ENCODE peak calls at places on chromosomes 3 and 15, in six cellular contexts. V, C, K, D, R and Z are unnamed samples.

GRCh38 chr3:114775395-114775794 is 371.7 kb downstream of the ZBTB20 start:
- DNase-seq in K (no peak), R (no peak), C (no peak), D (no peak), V (no peak), Z (no peak)

GRCh38 chr3:46143951-46144473 is 64.1 kb downstream of the CCR1 start:
- DNase-seq in C (no peak), D (no peak), K (no peak), V (no peak), R (no peak), Z (no peak)

GRCh38 chr3:166837535-166837934 is 542.6 kb downstream of the ZBBX start:
- DNase-seq in D (peak), K (no peak), V (peak), R (peak), C (no peak), Z (peak)

GRCh38 chr3:194421-194820 is 2.1 kb upstream of the CHL1 start:
- DNase-seq in C (no peak), R (no peak), D (no peak), K (no peak), V (no peak), Z (no peak)

GRCh38 chr3:139434764-139435291 is 41.5 kb downstream of the RBP2 start:
- DNase-seq in C (no peak), D (no peak), K (no peak), R (no peak), V (no peak), Z (no peak)

GRCh38 chr3:148455098-148455497 is 242.6 kb upstream of the AGTR1 start:
- DNase-seq in K (no peak), D (no peak), C (no peak), R (no peak), V (no peak), Z (no peak)

GRCh38 chr3:74590620-74591262 is 23.7 kb downstream of the CNTN3 start:
- DNase-seq in C (no peak), V (no peak), K (no peak), R (no peak), D (no peak), Z (no peak)

GRCh38 chr3:125679258-125679657 is 84.0 kb upstream of the OSBPL11 start:
- DNase-seq in V (no peak), D (no peak), K (no peak), C (no peak), R (peak), Z (peak)

GRCh38 chr3:191425322-191425734 is 35.6 kb upstream of the PYDC2 start:
- DNase-seq in C (no peak), V (peak), D (no peak), R (no peak), K (peak), Z (peak)

GRCh38 chr3:194139085-194139976 is 3.4 kb downstream of the HES1 start:
- DNase-seq in C (no peak), V (peak), K (peak), R (peak), D (no peak), Z (peak)

GRCh38 chr15:96121066-96121465 is 209.4 kb upstream of the NR2F2 start:
- DNase-seq in K (no peak), R (no peak), V (no peak), C (no peak), D (no peak), Z (no peak)

GRCh38 chr3:104556372-104557078 is 810.2 kb upstream of the ALCAM start:
- DNase-seq in V (no peak), R (no peak), K (no peak), D (no peak), C (no peak), Z (no peak)

GRCh38 chr3:129829640-129830039 is 63.9 kb downstream of the TMCC1 start:
- DNase-seq in K (no peak), D (peak), R (peak), V (peak), C (no peak), Z (peak)

DNA sequence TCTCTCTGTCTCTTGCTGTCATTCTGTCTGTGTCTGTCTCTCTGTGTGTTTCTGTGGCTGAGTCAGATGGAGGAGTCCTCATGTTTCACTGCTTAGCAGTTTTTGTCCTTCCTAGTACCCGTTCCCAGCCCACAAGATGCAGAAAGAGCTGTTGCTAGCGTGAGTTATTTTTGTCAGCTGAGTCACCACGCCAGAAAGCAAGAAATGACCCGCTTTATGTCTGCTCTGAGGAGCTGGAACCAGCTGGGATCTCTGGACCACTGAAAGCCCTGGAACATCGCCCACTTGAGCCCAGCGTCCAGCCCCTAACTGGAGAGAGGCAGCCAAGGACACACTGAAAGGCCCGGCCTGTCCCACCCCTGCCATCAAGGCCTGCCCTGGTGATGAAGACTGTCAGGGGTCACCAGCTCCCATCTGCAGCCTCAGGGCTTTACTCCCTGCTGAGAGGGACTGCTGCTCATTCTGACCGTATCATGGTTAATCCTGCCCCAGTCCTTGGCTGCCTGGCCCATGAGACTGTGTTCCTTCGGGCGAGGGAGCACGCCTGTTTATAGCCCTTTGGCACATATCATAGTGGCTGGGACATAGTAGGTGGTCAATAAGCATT is 101.7 kb upstream of the TPM1 start:
- DNase-seq in R (no peak), D (no peak), K (no peak), C (no peak), V (peak), Z (no peak)
- TF ChIP-seq JUND in R (no peak), D (no peak), K (no peak), C (no peak), V (peak), Z (no peak)

GRCh38 chr15:74381190-74381453 is 13.7 kb upstream of the CYP11A1 start:
- DNase-seq in C (no peak), K (no peak), V (no peak), R (no peak), D (no peak), Z (no peak)
- TF ChIP-seq JUND in C (no peak), K (no peak), V (no peak), R (no peak), D (no peak), Z (no peak)

GRCh38 chr15:80991446-80991845 is 1.8 kb upstream of the MESD start:
- DNase-seq in K (peak), C (no peak), D (no peak), V (no peak), R (no peak), Z (no peak)
- TF ChIP-seq JUND in K (no peak), C (no peak), D (no peak), V (no peak), R (no peak), Z (no peak)

GRCh38 chr3:197942956-197943556 is 6.9 kb upstream of the RPL35A start:
- DNase-seq in D (peak), C (no peak), K (peak), R (no peak), V (peak), Z (no peak)
- TF ChIP-seq JUND in D (no peak), C (no peak), K (no peak), R (no peak), V (no peak), Z (no peak)

GRCh38 chr15:71434774-71435173 is 319.5 kb downstream of the THSD4 start:
- DNase-seq in C (no peak), R (no peak), D (no peak), V (no peak), K (no peak), Z (no peak)

GRCh38 chr15:71435552-71435951 is 320.3 kb downstream of the THSD4 start:
- DNase-seq in V (no peak), C (no peak), R (no peak), D (no peak), K (no peak), Z (no peak)

GRCh38 chr15:71437919-71438318 is 322.6 kb downstream of the THSD4 start:
- DNase-seq in C (no peak), D (no peak), R (no peak), K (no peak), V (no peak), Z (no peak)

GRCh38 chr15:71437404-71437803 is 322.1 kb downstream of the THSD4 start:
- DNase-seq in V (no peak), K (no peak), C (no peak), D (no peak), R (no peak), Z (no peak)

DNA sequence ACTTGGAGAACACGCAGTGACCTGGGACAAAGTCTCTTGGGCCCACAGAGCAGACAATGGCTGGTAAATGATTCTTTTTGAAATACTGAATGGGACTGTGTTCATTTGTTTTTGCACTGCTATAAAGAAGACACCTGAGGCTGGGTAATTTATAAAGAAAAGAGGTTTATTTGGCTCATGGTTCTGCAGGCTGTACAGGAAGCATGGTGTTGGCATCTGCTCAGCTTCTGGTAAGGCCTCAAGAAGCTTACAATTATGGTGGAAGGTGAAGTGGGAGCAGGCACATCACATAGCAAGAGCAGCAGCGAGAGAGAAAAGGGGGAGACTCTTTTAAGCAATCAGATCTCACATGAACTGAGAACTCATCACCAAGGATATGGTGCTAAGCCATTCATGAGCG is 321.6 kb downstream of the THSD4 start:
- DNase-seq in K (no peak), V (no peak), C (no peak), D (no peak), R (no peak), Z (no peak)
- TF ChIP-seq JUND in K (no peak), V (no peak), C (no peak), D (no peak), R (no peak), Z (no peak)